ENCODE peak calls at places on chromosomes 2 and 18, in ten cellular contexts. R is body of pancreas; E is CD4-positive, CD25-positive, alpha-beta regulatory T cell; L is K562; J is stimulated activated effector memory CD8-positive, alpha-beta T cell treated with anti-CD3 and anti-CD28 coated beads, Interleukin-12 subunit alpha, Interleukin-12 subunit beta, amount 100 ng/mL, for 72 hours; O is pancreas; C is central memory CD8-positive, alpha-beta T cell; V is upper lobe of right lung; Y is left lobe of liver; W is stimulated activated naive B cell treated with anti-CD40 and anti-IgM and Interleukin-4, amounts not matched to agents 10 μg/mL and 1 μg/mL and 100 μg/mL, for 72 hours. I is an unnamed sample.

GRCh38 chr2:203463176-203463797 is 71.8 kb downstream of the RAPH1 start:
- ATAC-seq in E (no peak), R (no peak), O (no peak), V (no peak), J (no peak), W (no peak), Y (no peak), C (no peak), L (no peak), I (no peak)

GRCh38 chr2:237601453-237602116 is 11.1 kb upstream of the RAB17 start:
- ATAC-seq in W (no peak), J (no peak), Y (peak; percentile 72), O (no peak), L (no peak), R (no peak), E (no peak), V (no peak), C (no peak), I (no peak)

GRCh38 chr2:71934595-71935263 is 212.9 kb downstream of the CYP26B1 start:
- ATAC-seq in E (no peak), J (no peak), C (no peak), L (peak; percentile 72), V (peak; percentile 7), O (no peak), W (no peak), Y (peak; percentile 53), R (peak; percentile 49), I (no peak)

GRCh38 chr2:196170202-196170680 is 1.1 kb downstream of the STK17B start:
- ATAC-seq in J (peak; percentile 57), R (peak; percentile 27), L (peak; percentile 62), W (peak; percentile 41), O (peak; percentile 36), C (peak; percentile 43), E (peak; percentile 19), V (peak; percentile 34), Y (no peak), I (peak; percentile 41)

GRCh38 chr2:106705877-106706276 is 180.1 kb downstream of the ST6GAL2 start:
- ATAC-seq in O (no peak), W (no peak), E (no peak), R (no peak), J (no peak), L (no peak), V (no peak), Y (no peak), C (no peak), I (no peak)

GRCh38 chr18:54690198-54690597 is 99.2 kb downstream of the DYNAP start:
- ATAC-seq in V (no peak), W (no peak), E (no peak), R (no peak), J (no peak), L (no peak), Y (no peak), C (no peak), O (no peak), I (no peak)

GRCh38 chr2:181784556-181784955 is 104.2 kb upstream of the NEUROD1 start:
- ATAC-seq in E (no peak), R (no peak), L (no peak), C (no peak), W (no peak), O (no peak), V (no peak), Y (no peak), J (no peak), I (no peak)

GRCh38 chr2:237466266-237466665 is 20.8 kb upstream of the MLPH start:
- ATAC-seq in J (no peak), R (no peak), Y (no peak), O (no peak), V (no peak), C (no peak), E (no peak), L (no peak), W (no peak), I (no peak)

GRCh38 chr18:292271-292670 is 24.4 kb upstream of the THOC1 start:
- ATAC-seq in Y (no peak), R (no peak), L (peak; percentile 79), V (no peak), O (no peak), W (no peak), J (no peak), E (no peak), C (no peak), I (no peak)

GRCh38 chr2:105801961-105802360 is 57.2 kb downstream of the NCK2 start:
- ATAC-seq in J (no peak), V (no peak), R (no peak), C (no peak), Y (no peak), L (no peak), W (no peak), O (no peak), E (no peak), I (no peak)

GRCh38 chr18:70598406-70598805 is 309.6 kb downstream of the SOCS6 start:
- ATAC-seq in C (no peak), L (no peak), J (no peak), V (no peak), E (no peak), Y (no peak), O (no peak), R (no peak), W (no peak), I (no peak)

GRCh38 chr2:151359768-151360167 is 2.4 kb downstream of the TNFAIP6 start:
- ATAC-seq in V (no peak), R (no peak), E (no peak), O (no peak), C (no peak), L (no peak), W (no peak), J (no peak), Y (no peak), I (no peak)

GRCh38 chr2:169290433-169290832 is 71.9 kb downstream of the LRP2 start:
- ATAC-seq in O (no peak), R (no peak), Y (no peak), W (no peak), V (peak; percentile 65), J (no peak), E (no peak), L (no peak), C (no peak), I (no peak)